ENCODE peak calls at places on chromosomes 6 and 20, in nine cellular contexts. O is sigmoid colon, Y is K562, Z is suprapubic skin, T is esophagus muscularis mucosa, U is SK-N-SH, X is HepG2, R is upper lobe of left lung, C is stomach. J is an unnamed sample.

GRCh38 chr6:134740473-134741192 is 209.3 kb downstream of the ALDH8A1 start:
- DNase-seq in U (peak; percentile 20), C (no peak), X (no peak), R (no peak), Y (no peak), T (no peak), Z (no peak), O (no peak), J (no peak)

GRCh38 chr6:37155394-37156312 is 14.3 kb upstream of the PIM1 start:
- DNase-seq in Y (peak; percentile 66), U (no peak), X (no peak), T (no peak), R (no peak), Z (no peak), C (peak; percentile 40), O (no peak), J (peak; percentile 78)

GRCh38 chr6:149991838-149992237 is 28.1 kb downstream of the ULBP1 start:
- DNase-seq in U (no peak), Z (no peak), T (no peak), O (no peak), C (no peak), X (no peak), Y (no peak), R (no peak), J (no peak)

GRCh38 chr20:59938696-59939051 is 1.4 kb downstream of the PPP1R3D start:
- DNase-seq in Y (no peak), C (no peak), R (no peak), T (no peak), Z (no peak), U (no peak), O (peak; percentile 75), X (no peak), J (peak; percentile 26)

GRCh38 chr6:113495521-113495920 is 361.6 kb upstream of the MARCKS start:
- DNase-seq in C (no peak), U (no peak), T (no peak), Y (no peak), Z (no peak), O (no peak), X (no peak), R (no peak), J (no peak)

GRCh38 chr6:159178847-159179246 is 9.6 kb downstream of the FNDC1 start:
- DNase-seq in U (no peak), X (no peak), O (no peak), C (no peak), Y (no peak), R (no peak), Z (no peak), T (no peak), J (no peak)

GRCh38 chr6:82260890-82261732 is 13.6 kb upstream of the IBTK start:
- DNase-seq in R (no peak), X (no peak), U (no peak), T (no peak), Y (no peak), C (no peak), O (no peak), Z (no peak), J (no peak)

GRCh38 chr6:115570326-115570725 is 490.4 kb downstream of the FRK start:
- DNase-seq in R (no peak), X (no peak), C (no peak), T (no peak), Z (no peak), U (no peak), O (no peak), Y (no peak), J (no peak)

GRCh38 chr6:132666118-132666517 is 7.1 kb upstream of the TAAR1 start:
- DNase-seq in C (no peak), Z (no peak), X (no peak), Y (no peak), T (no peak), O (no peak), R (no peak), U (no peak), J (no peak)

GRCh38 chr20:33310327-33310899 is 27.4 kb downstream of the BPIFB1 start:
- DNase-seq in T (no peak), Y (no peak), R (no peak), U (no peak), O (no peak), C (no peak), X (peak; percentile 43), Z (no peak), J (no peak)

DNA sequence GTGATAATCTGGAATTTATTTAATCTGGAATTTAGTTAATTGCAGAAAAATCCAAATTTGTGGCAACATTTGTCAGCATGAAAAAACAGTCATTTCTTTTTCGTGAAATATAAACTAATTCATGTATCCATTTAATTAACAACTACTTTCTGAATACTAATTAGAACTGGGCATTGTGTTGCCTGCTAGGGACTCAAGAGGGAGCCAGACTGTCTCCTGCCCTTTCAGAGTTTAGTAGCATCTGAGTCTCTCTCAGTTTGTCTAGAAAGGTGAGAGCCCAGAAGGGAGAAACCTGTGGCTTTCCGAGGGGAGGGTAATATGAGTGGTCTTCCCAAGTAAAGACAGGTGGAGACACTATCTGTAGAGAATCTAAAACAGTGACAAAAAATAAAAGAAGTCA is 210.9 kb upstream of the HDDC2 start:
- DNase-seq in T (no peak), U (no peak), R (no peak), Y (no peak), O (no peak), Z (no peak), C (no peak), X (peak; percentile 12), J (no peak)
- TF ChIP-seq EP300 in T (no peak), U (no peak), R (no peak), Y (no peak), O (no peak), Z (no peak), C (no peak), X (no peak), J (no peak)

DNA sequence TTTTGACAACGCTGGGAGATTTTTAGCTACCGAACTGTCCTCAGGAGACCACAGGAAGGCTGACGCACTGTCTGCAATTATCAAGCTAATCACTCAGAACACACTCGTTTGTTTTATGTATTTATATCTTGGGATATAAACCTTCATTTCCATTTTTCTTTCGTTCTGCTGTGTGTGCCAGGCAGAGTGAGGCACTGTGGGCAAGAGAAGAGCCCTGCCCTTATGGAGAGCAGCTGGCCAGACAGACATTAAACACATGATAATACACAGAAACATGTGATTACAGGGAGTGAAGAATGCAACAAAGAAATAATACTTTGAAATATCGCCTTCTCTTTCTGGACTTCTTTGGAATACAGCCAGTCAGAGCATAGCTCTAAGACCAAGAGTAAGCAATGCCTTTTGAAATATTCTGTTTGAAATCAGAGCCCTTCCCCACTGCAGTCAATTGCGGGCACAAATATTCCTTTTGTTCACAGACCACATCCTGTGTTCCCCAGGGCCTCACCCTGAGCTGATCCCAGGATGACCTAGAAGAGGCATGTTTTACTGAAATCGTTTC is 96.8 kb downstream of the ANKRD60 start:
- DNase-seq in R (no peak), C (no peak), Z (peak; percentile 63), X (peak; percentile 75), Y (no peak), U (no peak), T (peak; percentile 88), O (peak; percentile 44), J (no peak)
- TF ChIP-seq POLR2AphosphoS5 in R (no peak), C (no peak), Z (no peak), X (no peak), Y (no peak), U (peak; percentile 25), T (no peak), O (no peak), J (no peak)

DNA sequence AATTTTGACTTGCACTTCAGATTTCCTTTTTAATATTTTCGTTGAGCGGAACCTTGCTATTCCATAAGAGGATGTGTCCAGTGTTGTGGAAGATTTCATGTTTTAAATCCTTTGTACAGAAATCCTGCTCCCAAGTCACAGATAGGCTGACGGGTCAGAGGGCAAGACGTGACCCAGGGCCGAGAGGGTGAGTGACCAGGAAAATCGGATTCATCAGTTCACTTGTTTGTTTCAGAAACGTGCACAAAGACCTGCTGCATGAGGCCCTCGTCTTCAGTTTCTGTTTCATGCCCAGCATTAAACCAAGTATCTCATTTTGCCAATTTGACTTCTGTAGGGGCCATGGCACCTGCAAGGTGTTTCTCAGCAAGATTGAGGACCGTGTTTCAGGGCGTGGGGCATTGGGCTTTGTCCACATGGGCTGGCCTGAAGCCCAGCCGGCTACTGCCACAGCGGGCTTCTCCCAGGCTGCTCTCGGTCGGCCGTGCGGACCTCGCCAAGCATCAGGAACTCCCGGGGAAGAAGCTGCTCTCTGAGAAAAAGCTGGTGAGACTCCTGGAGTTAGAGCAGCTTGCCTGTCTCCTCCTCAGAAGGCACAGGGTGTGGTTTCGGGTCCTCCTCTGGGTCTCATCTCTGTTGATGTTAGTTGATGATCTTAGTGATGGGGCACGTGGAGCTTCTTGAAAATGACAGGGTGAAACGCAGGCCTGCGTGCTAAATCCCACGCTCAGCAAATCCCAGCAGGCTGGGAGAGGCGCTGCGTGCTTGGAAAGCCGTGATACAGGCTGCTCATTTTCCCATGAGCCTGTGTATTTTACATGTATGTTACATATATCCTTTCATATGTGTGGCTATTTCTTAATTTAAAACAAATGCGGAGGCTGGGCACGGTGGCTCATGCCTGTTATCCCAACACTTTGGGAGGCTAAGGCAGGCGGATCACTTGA is 10.5 kb downstream of the MTG2 start:
- DNase-seq in C (no peak), U (no peak), Z (no peak), O (no peak), X (no peak), R (no peak), T (no peak), Y (no peak), J (no peak)
- TF ChIP-seq EP300 in C (no peak), U (no peak), Z (no peak), O (no peak), X (no peak), R (no peak), T (no peak), Y (no peak), J (no peak)

GRCh38 chr6:36079596-36079995 is 50.7 kb upstream of the MAPK13 start:
- DNase-seq in U (no peak), C (no peak), Y (no peak), R (no peak), O (no peak), T (no peak), Z (no peak), X (no peak), J (no peak)

GRCh38 chr6:36075656-36076055 is 48.0 kb downstream of the MAPK14 start:
- DNase-seq in X (peak; percentile 71), Z (no peak), O (no peak), R (no peak), U (peak; percentile 8), C (no peak), Y (peak; percentile 51), T (no peak), J (no peak)

GRCh38 chr6:36082318-36082717 is 48.0 kb upstream of the MAPK13 start:
- DNase-seq in X (no peak), Y (no peak), Z (no peak), R (no peak), U (no peak), O (no peak), C (no peak), T (no peak), J (no peak)

GRCh38 chr6:36076178-36077088 is 48.8 kb downstream of the MAPK14 start:
- DNase-seq in U (no peak), O (no peak), X (no peak), T (no peak), C (no peak), Y (peak; percentile 38), R (no peak), Z (no peak), J (no peak)

DNA sequence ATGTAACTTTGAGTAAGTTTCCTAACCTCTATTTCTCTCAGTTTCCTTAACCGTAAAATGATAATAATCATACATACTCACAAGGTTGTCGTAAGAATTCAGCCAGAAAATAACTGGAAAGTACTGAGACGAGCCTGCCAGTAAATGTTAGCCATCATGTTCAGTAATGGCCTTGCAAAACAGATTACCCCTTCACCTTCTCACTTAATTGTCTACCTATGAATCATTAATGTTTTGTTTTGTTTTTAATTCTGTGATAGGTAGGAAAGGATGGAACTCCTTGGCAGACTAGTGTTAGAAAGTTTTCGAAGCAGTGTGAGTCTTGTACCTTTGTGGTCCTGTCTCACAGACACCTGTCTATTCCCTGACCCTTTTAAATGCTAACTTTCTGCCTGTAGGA is 50.6 kb downstream of the MAPK14 start:
- DNase-seq in O (no peak), R (no peak), Y (no peak), X (no peak), Z (no peak), T (no peak), C (no peak), U (no peak), J (no peak)
- TF ChIP-seq POLR2AphosphoS5 in O (no peak), R (no peak), Y (no peak), X (no peak), Z (no peak), T (peak; percentile 25), C (no peak), U (no peak), J (no peak)

J was measured in transverse colon.